ENCODE peak calls at places on chromosomes 12 and 14, in four cellular contexts. One of them, this sample, is unnamed.

GRCh38 chr12:97968641-97969171 is 506.1 kb downstream of the RMST start:
- DNase-seq in HepG2: no peak
- DNase-seq in H1: no peak
- DNase-seq in GM12878: no peak
- DNase-seq in this sample: no peak

GRCh38 chr14:66070542-66071319 is 415.4 kb upstream of the CCDC196 start:
- DNase-seq in HepG2: peak
- DNase-seq in H1: peak
- DNase-seq in GM12878: no peak
- DNase-seq in this sample: peak

GRCh38 chr12:58888131-58888783 is 32.0 kb downstream of the LRIG3 start:
- DNase-seq in HepG2: no peak
- DNase-seq in H1: no peak
- DNase-seq in GM12878: no peak
- DNase-seq in this sample: no peak

GRCh38 chr12:124487065-124487833 is 80.2 kb downstream of the NCOR2 start:
- DNase-seq in HepG2: no peak
- DNase-seq in H1: no peak
- DNase-seq in GM12878: no peak
- DNase-seq in this sample: peak

GRCh38 chr12:1933342-1933992 is 15.0 kb upstream of the CACNA2D4 start:
- DNase-seq in HepG2: no peak
- DNase-seq in H1: no peak
- DNase-seq in GM12878: no peak
- DNase-seq in this sample: no peak

GRCh38 chr14:77220246-77221017 is 38.8 kb downstream of the TMEM63C start:
- DNase-seq in HepG2: no peak
- DNase-seq in H1: no peak
- DNase-seq in GM12878: no peak
- DNase-seq in this sample: peak

GRCh38 chr12:27840229-27840999 is 60.4 kb upstream of the MANSC4 start:
- DNase-seq in HepG2: no peak
- DNase-seq in H1: no peak
- DNase-seq in GM12878: no peak
- DNase-seq in this sample: no peak

GRCh38 chr14:70011098-70011497 is 131.9 kb downstream of the SMOC1 start:
- DNase-seq in HepG2: no peak
- DNase-seq in H1: no peak
- DNase-seq in GM12878: no peak
- DNase-seq in this sample: no peak

GRCh38 chr12:124568431-124569374 is 1.3 kb upstream of the NCOR2 start:
- DNase-seq in HepG2: no peak
- DNase-seq in H1: peak
- DNase-seq in GM12878: peak
- DNase-seq in this sample: peak

GRCh38 chr12:58008658-58009057 is 67.3 kb downstream of the ATP23 start:
- DNase-seq in HepG2: no peak
- DNase-seq in H1: no peak
- DNase-seq in GM12878: no peak
- DNase-seq in this sample: no peak

GRCh38 chr12:66008985-66009384 is 121.6 kb downstream of the LLPH start:
- DNase-seq in HepG2: no peak
- DNase-seq in H1: no peak
- DNase-seq in GM12878: no peak
- DNase-seq in this sample: no peak

GRCh38 chr14:58969951-58970751 is 218.3 kb upstream of the DAAM1 start:
- DNase-seq in HepG2: no peak
- DNase-seq in H1: peak
- DNase-seq in GM12878: peak
- DNase-seq in this sample: no peak

GRCh38 chr14:52369305-52369781 is 55.2 kb downstream of the PTGER2 start:
- DNase-seq in HepG2: no peak
- DNase-seq in H1: no peak
- DNase-seq in GM12878: no peak
- DNase-seq in this sample: no peak

GRCh38 chr12:88111074-88111652 is 30.7 kb downstream of the CEP290 start:
- DNase-seq in HepG2: peak
- DNase-seq in H1: no peak
- DNase-seq in GM12878: peak
- DNase-seq in this sample: no peak

GRCh38 chr14:87113286-87113685 is 879.7 kb downstream of the GALC start:
- DNase-seq in HepG2: no peak
- DNase-seq in H1: no peak
- DNase-seq in GM12878: no peak
- DNase-seq in this sample: no peak

GRCh38 chr12:94875525-94875924 is 128.0 kb downstream of the NDUFA12 start:
- DNase-seq in HepG2: peak
- DNase-seq in H1: no peak
- DNase-seq in GM12878: peak
- DNase-seq in this sample: no peak

GRCh38 chr14:68735836-68736235 is 57.0 kb downstream of the ZFP36L1 start:
- DNase-seq in HepG2: no peak
- DNase-seq in H1: no peak
- DNase-seq in GM12878: no peak
- DNase-seq in this sample: no peak

GRCh38 chr12:109160433-109160832 is 44.0 kb downstream of the ACACB start:
- DNase-seq in HepG2: no peak
- DNase-seq in H1: no peak
- DNase-seq in GM12878: no peak
- DNase-seq in this sample: no peak

GRCh38 chr12:15830538-15830937 is 41.4 kb upstream of the EPS8 start:
- DNase-seq in HepG2: no peak
- DNase-seq in H1: no peak
- DNase-seq in GM12878: no peak
- DNase-seq in this sample: no peak

GRCh38 chr12:114667669-114668150 is 16.3 kb downstream of the TBX3 start:
- DNase-seq in HepG2: no peak
- DNase-seq in H1: no peak
- DNase-seq in GM12878: no peak
- DNase-seq in this sample: no peak
- TF ChIP-seq HDAC6 in HepG2: no peak
- TF ChIP-seq HDAC6 in H1: no peak
- TF ChIP-seq HDAC6 in GM12878: no peak
- TF ChIP-seq HDAC6 in this sample: no peak

DNA sequence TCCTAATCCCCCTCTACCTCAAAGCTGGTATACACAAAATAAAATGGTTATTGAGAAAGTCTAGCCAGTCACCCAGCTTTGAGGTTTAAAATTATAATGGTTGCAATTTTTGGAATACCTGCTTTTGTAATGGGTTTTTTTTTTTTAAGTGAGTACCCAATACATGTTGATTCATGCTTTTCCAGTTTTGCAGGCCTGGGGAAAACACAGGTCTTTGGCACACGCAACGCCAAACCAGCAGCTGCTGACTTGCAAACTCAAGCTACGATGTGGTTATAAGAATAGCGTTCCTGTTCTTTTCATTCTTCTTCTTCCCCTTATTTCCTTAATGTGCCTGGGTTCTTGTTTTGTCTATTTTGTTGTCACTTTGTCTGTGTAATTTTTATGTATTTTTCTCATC is 233.0 kb downstream of the EGLN3 start:
- DNase-seq in HepG2: no peak
- DNase-seq in H1: no peak
- DNase-seq in GM12878: no peak
- DNase-seq in this sample: no peak
- TF ChIP-seq RFX5 in HepG2: no peak
- TF ChIP-seq RFX5 in H1: no peak
- TF ChIP-seq RFX5 in GM12878: no peak
- TF ChIP-seq RFX5 in this sample: no peak

DNA sequence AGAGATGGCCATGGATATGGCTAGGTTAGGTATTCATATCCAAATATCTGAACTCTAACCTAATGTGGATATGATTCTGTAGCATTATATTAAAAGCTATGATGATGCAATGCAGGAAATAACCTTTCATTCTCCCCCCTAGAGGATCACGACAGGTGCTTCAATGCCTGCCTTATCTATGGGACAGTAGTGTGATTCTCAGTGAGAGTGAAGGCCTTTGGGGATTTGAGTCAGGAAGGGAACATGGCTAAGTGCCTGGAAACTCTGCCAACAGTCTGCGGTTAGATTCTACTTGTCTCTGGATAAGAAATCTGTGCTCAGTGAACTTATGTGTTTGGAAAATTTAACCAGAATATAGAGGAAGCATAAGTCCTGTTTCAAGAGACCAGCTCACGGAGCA is 81.8 kb downstream of the SLC38A1 start:
- DNase-seq in HepG2: no peak
- DNase-seq in H1: no peak
- DNase-seq in GM12878: no peak
- DNase-seq in this sample: no peak
- TF ChIP-seq HDAC6 in HepG2: no peak
- TF ChIP-seq HDAC6 in H1: no peak
- TF ChIP-seq HDAC6 in GM12878: no peak
- TF ChIP-seq HDAC6 in this sample: no peak

GRCh38 chr14:94173885-94174621 is at the start of gene PPP4R4:
- DNase-seq in HepG2: peak
- DNase-seq in H1: peak
- DNase-seq in GM12878: no peak
- DNase-seq in this sample: peak
- TF ChIP-seq RFX5 in HepG2: no peak
- TF ChIP-seq RFX5 in H1: no peak
- TF ChIP-seq RFX5 in GM12878: no peak
- TF ChIP-seq RFX5 in this sample: no peak

GRCh38 chr14:99968156-99968920 is 96.9 kb upstream of the EVL start:
- DNase-seq in HepG2: no peak
- DNase-seq in H1: no peak
- DNase-seq in GM12878: no peak
- DNase-seq in this sample: no peak
- TF ChIP-seq HDAC6 in HepG2: no peak
- TF ChIP-seq HDAC6 in H1: no peak
- TF ChIP-seq HDAC6 in GM12878: no peak
- TF ChIP-seq HDAC6 in this sample: no peak

This sample was measured in K562.